ENCODE peak calls at places on chromosomes 6 and 20, in six cellular contexts. T is stimulated activated naive B cell treated with anti-CD40 and anti-IgM and Interleukin-4, amounts not matched to agents 10 μg/mL and 1 μg/mL and 100 μg/mL, for 72 hours; Z is endothelial cell; J is right cardiac atrium; B is GM18507; R is HEK293T. K is an unnamed sample.

GRCh38 chr6:157133856-157134255 is 189.5 kb downstream of the TMEM242 start:
- DNase-seq in T (no peak), Z (no peak), J (no peak), B (no peak), R (no peak), K (no peak)

GRCh38 chr20:10673831-10674683 is at the start of gene JAG1:
- DNase-seq in T (peak), Z (peak), J (peak), B (peak), R (peak), K (peak)

GRCh38 chr6:150363733-150364132 is 5.1 kb upstream of the IYD start:
- DNase-seq in T (no peak), Z (no peak), J (no peak), B (no peak), R (no peak), K (no peak)

GRCh38 chr6:157092736-157093135 is 230.6 kb downstream of the TMEM242 start:
- DNase-seq in T (no peak), Z (no peak), J (no peak), B (no peak), R (no peak), K (no peak)

GRCh38 chr20:54345817-54346216 is 129.6 kb upstream of the DOK5 start:
- DNase-seq in T (no peak), Z (no peak), J (no peak), B (no peak), R (no peak), K (no peak)

GRCh38 chr6:34276881-34277762 is 28.3 kb upstream of the SMIM29 start:
- DNase-seq in T (no peak), Z (no peak), J (no peak), B (no peak), R (no peak), K (peak)

GRCh38 chr6:146357578-146358340 is 185.9 kb upstream of the RAB32 start:
- DNase-seq in T (no peak), Z (no peak), J (no peak), B (no peak), R (no peak), K (no peak)

GRCh38 chr6:109204511-109204910 is 109.2 kb downstream of the CEP57L1 start:
- DNase-seq in T (no peak), Z (no peak), J (no peak), B (no peak), R (no peak), K (no peak)

GRCh38 chr6:157281570-157281969 is 41.7 kb downstream of the TMEM242 start:
- DNase-seq in T (no peak), Z (no peak), J (peak), B (no peak), R (no peak), K (no peak)

GRCh38 chr20:47224300-47224791 is 132.2 kb downstream of the ZMYND8 start:
- DNase-seq in T (no peak), Z (no peak), J (no peak), B (no peak), R (no peak), K (no peak)

GRCh38 chr6:164106345-164106769 is 691.8 kb downstream of the QKI start:
- DNase-seq in T (no peak), Z (peak), J (peak), B (peak), R (peak), K (peak)

GRCh38 chr6:118335325-118335724 is 212.8 kb upstream of the PLN start:
- DNase-seq in T (no peak), Z (no peak), J (no peak), B (no peak), R (no peak), K (no peak)

GRCh38 chr6:35486005-35486925 is 10.6 kb downstream of the TEAD3 start:
- DNase-seq in T (no peak), Z (no peak), J (peak), B (no peak), R (no peak), K (peak)

GRCh38 chr6:24252215-24252614 is 105.6 kb downstream of the DCDC2 start:
- DNase-seq in T (no peak), Z (no peak), J (no peak), B (no peak), R (no peak), K (no peak)

GRCh38 chr20:5570442-5570841 is 179.8 kb upstream of the SHLD1 start:
- DNase-seq in T (no peak), Z (no peak), J (no peak), B (no peak), R (no peak), K (no peak)

GRCh38 chr20:10673176-10673830 is 496 bp downstream of the JAG1 start:
- DNase-seq in T (peak), Z (peak), J (peak), B (no peak), R (peak), K (peak)

GRCh38 chr6:144413418-144413817 is 128.3 kb downstream of the UTRN start:
- DNase-seq in T (no peak), Z (no peak), J (no peak), B (no peak), R (no peak), K (no peak)

GRCh38 chr20:50401587-50402343 is 108.4 kb upstream of the PTPN1 start:
- DNase-seq in T (no peak), Z (no peak), J (no peak), B (no peak), R (no peak), K (no peak)

GRCh38 chr6:41818271-41819054 is 31.0 kb downstream of the TOMM6 start:
- DNase-seq in T (no peak), Z (no peak), J (no peak), B (no peak), R (no peak), K (no peak)

GRCh38 chr6:29943053-29943966 is 978 bp downstream of the HLA-A start:
- DNase-seq in T (no peak), Z (no peak), J (no peak), B (no peak), R (no peak), K (no peak)

GRCh38 chr20:44483112-44483511 is 7.4 kb downstream of the TTPAL start:
- DNase-seq in T (no peak), Z (no peak), J (no peak), B (no peak), R (no peak), K (no peak)

GRCh38 chr20:44181611-44182010 is 5.4 kb downstream of the JPH2 start:
- DNase-seq in T (no peak), Z (no peak), J (no peak), B (no peak), R (no peak), K (no peak)

GRCh38 chr20:52637201-52637600 is 335.0 kb upstream of the TSHZ2 start:
- DNase-seq in T (no peak), Z (no peak), J (no peak), B (no peak), R (no peak), K (no peak)

GRCh38 chr6:15526129-15526764 is 136.6 kb downstream of the DTNBP1 start:
- DNase-seq in T (no peak), Z (no peak), J (no peak), B (peak), R (no peak), K (no peak)

K was measured in nephron progenitor cell.